ENCODE peak calls at places on chromosome 5, in eight cellular contexts. Q, J, S, U, R, A, W and Y are unnamed samples.

GRCh38 chr5:58649716-58650115 is 66.8 kb downstream of the RAB3C start:
- DNase-seq in R (no peak), S (no peak), A (no peak), J (no peak), Q (no peak), U (no peak), W (no peak), Y (no peak)

GRCh38 chr5:58314356-58315045 is 145.4 kb downstream of the PLK2 start:
- DNase-seq in Q (no peak), S (no peak), W (no peak), A (no peak), U (no peak), R (no peak), J (no peak), Y (no peak)

GRCh38 chr5:167861134-167861930 is 430.1 kb upstream of the WWC1 start:
- DNase-seq in U (no peak), W (no peak), Q (no peak), S (no peak), R (no peak), A (no peak), J (no peak), Y (no peak)

GRCh38 chr5:147613359-147613758 is 103.5 kb upstream of the DPYSL3 start:
- DNase-seq in Q (no peak), A (no peak), S (peak), R (no peak), J (no peak), U (no peak), W (no peak), Y (no peak)

GRCh38 chr5:122119205-122119604 is 10.1 kb upstream of the ZNF474 start:
- DNase-seq in A (no peak), S (no peak), J (no peak), W (no peak), R (no peak), Q (no peak), U (no peak), Y (no peak)

GRCh38 chr5:33167541-33167940 is 273.2 kb upstream of the TARS1 start:
- DNase-seq in A (no peak), R (no peak), Q (no peak), J (no peak), S (no peak), U (no peak), W (no peak), Y (no peak)

GRCh38 chr5:135439426-135440205 is 7.5 kb downstream of the DCANP1 start:
- DNase-seq in S (peak), A (no peak), J (no peak), U (no peak), R (no peak), Q (no peak), W (no peak), Y (no peak)

GRCh38 chr5:82106207-82106606 is 134.4 kb downstream of the ATG10 start:
- DNase-seq in A (no peak), S (no peak), R (no peak), J (no peak), U (no peak), W (no peak), Q (no peak), Y (no peak)

GRCh38 chr5:98780390-98780789 is 6.9 kb downstream of the RGMB start:
- DNase-seq in U (no peak), A (no peak), W (no peak), Q (no peak), S (no peak), R (no peak), J (no peak), Y (no peak)

GRCh38 chr5:128121679-128122078 is 38.1 kb downstream of the SLC12A2 start:
- DNase-seq in Q (no peak), R (no peak), A (peak), U (no peak), W (no peak), S (no peak), J (peak), Y (no peak)

GRCh38 chr5:35229076-35230042 is 928 bp downstream of the PRLR start:
- DNase-seq in A (peak), W (no peak), Q (no peak), J (peak), S (peak), R (no peak), U (no peak), Y (no peak)

GRCh38 chr5:136622737-136623136 is 257.4 kb upstream of the TRPC7 start:
- DNase-seq in A (no peak), U (no peak), W (no peak), S (no peak), J (no peak), R (no peak), Q (no peak), Y (no peak)

GRCh38 chr5:124661317-124662141 is 84.9 kb downstream of the ZNF608 start:
- DNase-seq in A (peak), W (no peak), R (no peak), U (no peak), J (no peak), S (no peak), Q (no peak), Y (no peak)

GRCh38 chr5:176648467-176649194 is 1.3 kb downstream of the TSPAN17 start:
- DNase-seq in S (no peak), A (no peak), W (no peak), U (no peak), Q (no peak), J (no peak), R (no peak), Y (no peak)

GRCh38 chr5:133246053-133246370 is 194.2 kb downstream of the HSPA4 start:
- DNase-seq in J (no peak), R (no peak), W (no peak), U (peak), Q (no peak), S (no peak), A (no peak), Y (no peak)

GRCh38 chr5:133247145-133247709 is 195.4 kb downstream of the HSPA4 start:
- DNase-seq in U (no peak), W (no peak), J (no peak), S (no peak), Q (no peak), A (no peak), R (no peak), Y (no peak)

GRCh38 chr5:133245191-133246052 is 193.6 kb downstream of the HSPA4 start:
- DNase-seq in Q (no peak), S (no peak), R (no peak), J (peak), W (no peak), A (no peak), U (peak), Y (no peak)

GRCh38 chr5:133247881-133248642 is 196.2 kb downstream of the HSPA4 start:
- DNase-seq in S (no peak), Q (no peak), W (no peak), R (no peak), A (peak), J (peak), U (no peak), Y (no peak)

DNA sequence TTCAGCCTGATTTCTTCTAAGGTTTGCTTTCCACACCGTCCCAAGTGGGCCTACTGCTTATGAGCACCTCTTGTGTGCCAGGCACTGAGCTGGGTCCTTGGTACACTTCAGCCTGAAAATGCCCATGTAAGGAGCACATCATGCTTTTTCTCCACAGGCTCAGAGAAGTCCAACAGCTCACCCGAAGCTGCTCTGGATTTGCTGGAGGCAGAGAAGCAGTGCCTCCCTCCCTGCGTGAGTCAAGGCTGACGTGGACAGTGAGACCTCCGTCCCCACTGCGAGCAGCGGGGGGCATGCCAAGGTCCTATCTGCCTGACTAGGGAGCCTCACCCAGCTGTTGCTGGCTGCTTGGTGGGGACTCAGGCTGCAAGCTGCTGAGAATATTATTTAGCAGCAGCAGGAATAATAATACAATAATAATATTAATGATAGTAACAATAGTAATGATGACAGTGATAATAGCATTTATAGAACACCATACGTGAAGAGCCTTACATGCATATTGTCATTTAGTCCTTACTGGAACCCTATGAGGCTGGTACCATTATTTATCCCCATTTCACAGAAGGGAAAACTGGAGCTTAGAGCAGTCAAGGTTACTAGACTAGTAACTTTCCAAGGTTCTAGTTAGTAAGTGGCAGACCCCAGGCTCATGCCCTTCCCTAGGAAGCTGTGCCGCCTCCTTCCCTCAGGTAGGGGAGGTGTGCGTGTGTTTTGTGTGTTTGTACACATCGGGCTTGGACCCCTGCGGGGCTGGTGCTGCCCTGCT is 194.7 kb downstream of the HSPA4 start:
- DNase-seq in R (no peak), U (peak), Q (no peak), J (no peak), W (no peak), S (no peak), A (no peak), Y (no peak)
- H3K27ac ChIP-seq in R (no peak), U (no peak), Q (no peak), J (no peak), W (no peak), S (no peak), A (no peak), Y (no peak)

GRCh38 chr5:91850031-91850430 is 466.9 kb upstream of the ARRDC3 start:
- DNase-seq in W (no peak), U (no peak), R (no peak), Q (no peak), A (no peak), S (no peak), J (no peak), Y (no peak)
- H3K27ac ChIP-seq in W (no peak), U (no peak), R (no peak), Q (no peak), A (no peak), S (no peak), J (no peak), Y (no peak)

GRCh38 chr5:9431496-9432258 is 114.2 kb downstream of the SEMA5A start:
- DNase-seq in R (no peak), W (no peak), A (no peak), U (no peak), Q (no peak), J (no peak), S (no peak), Y (no peak)

GRCh38 chr5:9428272-9428671 is 117.6 kb downstream of the SEMA5A start:
- DNase-seq in A (no peak), R (no peak), U (no peak), J (no peak), S (no peak), W (no peak), Q (no peak), Y (no peak)

GRCh38 chr5:9429691-9430215 is 116.1 kb downstream of the SEMA5A start:
- DNase-seq in W (no peak), U (no peak), S (no peak), A (no peak), Q (no peak), R (no peak), J (no peak), Y (no peak)

GRCh38 chr5:9430306-9430705 is 115.6 kb downstream of the SEMA5A start:
- DNase-seq in R (no peak), W (no peak), U (no peak), Q (no peak), S (no peak), A (no peak), J (no peak), Y (no peak)

GRCh38 chr5:9431151-9431495 is 114.8 kb downstream of the SEMA5A start:
- DNase-seq in U (no peak), J (no peak), R (no peak), S (no peak), Q (no peak), W (no peak), A (no peak), Y (no peak)
- H3K27ac ChIP-seq in U (no peak), J (no peak), R (no peak), S (no peak), Q (no peak), W (no peak), A (no peak), Y (peak)

DNA sequence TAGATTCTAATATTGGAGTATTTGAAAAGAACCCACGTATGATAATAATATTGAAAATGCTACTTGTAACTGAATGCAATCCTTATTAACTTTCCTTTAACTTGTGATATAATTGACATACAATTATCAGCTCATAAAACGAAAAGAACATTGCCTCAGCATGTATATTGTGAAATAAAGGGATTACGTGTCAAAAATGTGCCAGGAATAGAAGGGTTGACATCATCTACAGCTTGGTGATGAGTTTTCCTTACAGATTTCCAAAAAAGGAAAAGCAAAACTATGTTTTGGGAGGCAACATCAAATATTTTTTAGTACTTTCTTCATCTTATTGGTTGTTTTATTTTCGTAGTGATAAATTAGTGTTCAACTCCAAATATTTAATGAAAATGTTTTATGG is 266.0 kb upstream of the PTGER4 start:
- DNase-seq in S (no peak), R (no peak), W (no peak), Q (no peak), J (no peak), A (no peak), U (no peak), Y (no peak)
- H3K27ac ChIP-seq in S (no peak), R (no peak), W (no peak), Q (no peak), J (no peak), A (no peak), U (no peak), Y (no peak)

DNA sequence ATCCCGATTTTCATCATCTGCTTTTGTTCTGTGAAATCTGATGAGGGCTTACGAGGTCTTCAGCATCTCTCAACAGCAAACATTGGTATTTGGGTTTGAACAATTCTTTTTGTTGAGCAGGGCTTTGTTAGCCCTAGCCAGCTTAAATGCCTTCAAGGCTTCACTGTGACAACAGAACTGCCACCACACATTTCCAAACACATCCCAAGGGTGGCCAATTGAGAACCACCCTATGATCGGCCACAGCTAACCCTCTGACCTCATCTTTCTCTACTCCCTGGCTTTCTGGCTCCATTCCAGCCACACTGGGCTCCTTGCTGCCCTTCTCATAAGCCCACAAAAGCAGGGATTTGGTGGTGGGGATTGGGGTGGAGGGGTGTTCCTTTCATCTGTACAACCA is 17.6 kb downstream of the MTX3 start:
- DNase-seq in A (no peak), U (no peak), S (no peak), J (no peak), W (no peak), Q (no peak), R (no peak), Y (no peak)
- H3K27ac ChIP-seq in A (no peak), U (no peak), S (no peak), J (no peak), W (no peak), Q (no peak), R (no peak), Y (no peak)

DNA sequence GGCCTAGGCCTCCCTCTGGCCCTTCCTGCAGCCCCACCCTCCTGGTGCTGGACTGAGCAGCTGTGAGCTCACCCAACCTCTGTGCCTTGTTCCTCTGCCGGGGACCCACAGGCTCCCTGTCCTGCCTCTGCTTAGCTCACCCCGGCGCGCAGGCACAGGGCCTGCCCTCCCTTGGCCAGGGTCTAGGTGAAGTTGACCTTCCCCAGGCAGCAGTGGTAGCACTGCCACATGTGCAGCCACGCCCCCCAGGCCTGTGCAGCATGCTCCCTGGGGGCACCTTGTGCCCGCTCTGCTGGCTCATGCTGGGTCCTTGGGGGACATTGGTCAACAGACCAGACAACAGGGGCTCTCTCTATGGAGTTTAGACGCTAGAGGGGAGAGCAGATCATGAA is 18.1 kb downstream of the TRIP13 start:
- DNase-seq in U (no peak), R (no peak), A (no peak), S (no peak), J (no peak), W (no peak), Q (no peak), Y (no peak)
- H3K27ac ChIP-seq in U (no peak), R (no peak), A (no peak), S (no peak), J (no peak), W (no peak), Q (no peak), Y (no peak)

GRCh38 chr5:97009212-97009898 is 73.5 kb downstream of the LNPEP start:
- DNase-seq in R (peak), U (no peak), J (no peak), A (no peak), W (no peak), S (no peak), Q (no peak), Y (no peak)
- H3K27ac ChIP-seq in R (peak), U (no peak), J (no peak), A (no peak), W (no peak), S (no peak), Q (no peak), Y (peak)

DNA sequence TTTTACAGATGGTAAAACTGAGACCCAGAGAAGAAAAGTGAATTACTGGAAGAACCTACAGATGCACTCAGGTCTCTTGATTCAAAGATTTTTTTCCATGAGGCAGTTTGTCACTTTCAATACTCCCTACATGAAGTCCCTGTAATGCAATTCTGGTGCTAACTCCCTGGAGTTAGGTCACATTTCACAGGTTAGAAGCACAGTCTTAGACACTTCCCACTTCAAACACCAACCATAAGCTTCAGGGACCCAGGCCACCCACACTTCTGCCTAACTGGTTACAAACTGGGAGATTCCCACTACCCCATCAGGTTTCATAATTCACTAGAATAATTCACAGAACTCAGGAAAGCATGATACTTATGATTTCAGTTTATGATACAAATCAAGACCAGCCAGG is 29.0 kb upstream of the FOXI1 start:
- DNase-seq in A (no peak), J (no peak), Q (no peak), R (no peak), U (no peak), W (no peak), S (no peak), Y (no peak)
- H3K27ac ChIP-seq in A (no peak), J (no peak), Q (no peak), R (no peak), U (no peak), W (no peak), S (no peak), Y (no peak)